ENCODE peak calls at places on chromosome 20, in four cellular contexts. One of them, this sample, is unnamed.
A peak's percentile ranks its signal among the peaks of the same experiment; 100 is the strongest.

GRCh38 chr20:61316351-61316750 is 64.3 kb downstream of the CDH4 start:
- DNase-seq in K562: no peak
- DNase-seq in A549: no peak
- DNase-seq in HepG2: no peak
- DNase-seq in this sample: no peak

GRCh38 chr20:4156411-4156810 is 141.1 kb upstream of the RNF24 start:
- DNase-seq in K562: no peak
- DNase-seq in A549: no peak
- DNase-seq in HepG2: no peak
- DNase-seq in this sample: no peak

GRCh38 chr20:62117658-62118057 is 4.6 kb upstream of the LSM14B start:
- DNase-seq in K562: no peak
- DNase-seq in A549: no peak
- DNase-seq in HepG2: no peak
- DNase-seq in this sample: no peak

GRCh38 chr20:50450961-50451752 is 59.0 kb upstream of the PTPN1 start:
- DNase-seq in K562: peak; percentile 45
- DNase-seq in A549: peak; percentile 57
- DNase-seq in HepG2: peak; percentile 68
- DNase-seq in this sample: peak; percentile 66

GRCh38 chr20:5806457-5807263 is 56.5 kb downstream of the SHLD1 start:
- DNase-seq in K562: no peak
- DNase-seq in A549: peak; percentile 34
- DNase-seq in HepG2: peak; percentile 38
- DNase-seq in this sample: no peak

GRCh38 chr20:34072076-34072475 is 40.0 kb downstream of the EIF2S2 start:
- DNase-seq in K562: no peak
- DNase-seq in A549: no peak
- DNase-seq in HepG2: no peak
- DNase-seq in this sample: no peak

GRCh38 chr20:49386848-49387605 is 95.4 kb downstream of the KCNB1 start:
- DNase-seq in K562: no peak
- DNase-seq in A549: no peak
- DNase-seq in HepG2: no peak
- DNase-seq in this sample: no peak

GRCh38 chr20:56005389-56005715 is at the start of gene CBLN4:
- DNase-seq in K562: no peak
- DNase-seq in A549: no peak
- DNase-seq in HepG2: no peak
- DNase-seq in this sample: no peak

GRCh38 chr20:49420811-49421295 is 61.6 kb downstream of the KCNB1 start:
- DNase-seq in K562: no peak
- DNase-seq in A549: no peak
- DNase-seq in HepG2: no peak
- DNase-seq in this sample: no peak

GRCh38 chr20:48238781-48239180 is 453.5 kb upstream of the SULF2 start:
- DNase-seq in K562: no peak
- DNase-seq in A549: no peak
- DNase-seq in HepG2: no peak
- DNase-seq in this sample: no peak

GRCh38 chr20:24995741-24996448 is 3.3 kb upstream of the APMAP start:
- DNase-seq in K562: no peak
- DNase-seq in A549: no peak
- DNase-seq in HepG2: no peak
- DNase-seq in this sample: no peak

GRCh38 chr20:44012466-44013226 is 98.0 kb downstream of the TOX2 start:
- DNase-seq in K562: no peak
- DNase-seq in A549: no peak
- DNase-seq in HepG2: no peak
- DNase-seq in this sample: no peak

GRCh38 chr20:46694484-46694883 is 5.2 kb upstream of the TP53RK start:
- DNase-seq in K562: peak; percentile 68
- DNase-seq in A549: peak; percentile 54
- DNase-seq in HepG2: no peak
- DNase-seq in this sample: no peak

GRCh38 chr20:63233061-63233344 is 2.7 kb upstream of the BIRC7 start:
- DNase-seq in K562: no peak
- DNase-seq in A549: peak; percentile 69
- DNase-seq in HepG2: no peak
- DNase-seq in this sample: no peak

GRCh38 chr20:50214226-50215024 is 23.8 kb downstream of the CEBPB start:
- DNase-seq in K562: no peak
- DNase-seq in A549: no peak
- DNase-seq in HepG2: no peak
- DNase-seq in this sample: no peak

GRCh38 chr20:53917145-53918009 is 153.0 kb downstream of the BCAS1 start:
- DNase-seq in K562: peak; percentile 84
- DNase-seq in A549: no peak
- DNase-seq in HepG2: no peak
- DNase-seq in this sample: no peak

GRCh38 chr20:41649489-41649888 is 31.3 kb upstream of the CHD6 start:
- DNase-seq in K562: no peak
- DNase-seq in A549: no peak
- DNase-seq in HepG2: no peak
- DNase-seq in this sample: no peak

GRCh38 chr20:58636396-58636982 is 14.6 kb upstream of the STX16 start:
- DNase-seq in K562: no peak
- DNase-seq in A549: no peak
- DNase-seq in HepG2: no peak
- DNase-seq in this sample: no peak

GRCh38 chr20:25221592-25222460 is 26.1 kb upstream of the PYGB start:
- DNase-seq in K562: no peak
- DNase-seq in A549: no peak
- DNase-seq in HepG2: no peak
- DNase-seq in this sample: no peak

GRCh38 chr20:137668-138131 is 4.7 kb upstream of the DEFB126 start:
- DNase-seq in K562: peak; percentile 40
- DNase-seq in A549: peak; percentile 78
- DNase-seq in HepG2: peak; percentile 54
- DNase-seq in this sample: peak; percentile 23

GRCh38 chr20:10793741-10794140 is 119.9 kb upstream of the JAG1 start:
- DNase-seq in K562: no peak
- DNase-seq in A549: no peak
- DNase-seq in HepG2: no peak
- DNase-seq in this sample: peak; percentile 14
- TF ChIP-seq HMGXB4 in K562: no peak
- TF ChIP-seq HMGXB4 in A549: no peak
- TF ChIP-seq HMGXB4 in HepG2: no peak
- TF ChIP-seq HMGXB4 in this sample: no peak

GRCh38 chr20:35443003-35443402 is 5.0 kb upstream of the GDF5 start:
- DNase-seq in K562: no peak
- DNase-seq in A549: no peak
- DNase-seq in HepG2: no peak
- DNase-seq in this sample: no peak
- TF ChIP-seq HMGXB4 in K562: no peak
- TF ChIP-seq HMGXB4 in A549: no peak
- TF ChIP-seq HMGXB4 in HepG2: no peak
- TF ChIP-seq HMGXB4 in this sample: no peak

DNA sequence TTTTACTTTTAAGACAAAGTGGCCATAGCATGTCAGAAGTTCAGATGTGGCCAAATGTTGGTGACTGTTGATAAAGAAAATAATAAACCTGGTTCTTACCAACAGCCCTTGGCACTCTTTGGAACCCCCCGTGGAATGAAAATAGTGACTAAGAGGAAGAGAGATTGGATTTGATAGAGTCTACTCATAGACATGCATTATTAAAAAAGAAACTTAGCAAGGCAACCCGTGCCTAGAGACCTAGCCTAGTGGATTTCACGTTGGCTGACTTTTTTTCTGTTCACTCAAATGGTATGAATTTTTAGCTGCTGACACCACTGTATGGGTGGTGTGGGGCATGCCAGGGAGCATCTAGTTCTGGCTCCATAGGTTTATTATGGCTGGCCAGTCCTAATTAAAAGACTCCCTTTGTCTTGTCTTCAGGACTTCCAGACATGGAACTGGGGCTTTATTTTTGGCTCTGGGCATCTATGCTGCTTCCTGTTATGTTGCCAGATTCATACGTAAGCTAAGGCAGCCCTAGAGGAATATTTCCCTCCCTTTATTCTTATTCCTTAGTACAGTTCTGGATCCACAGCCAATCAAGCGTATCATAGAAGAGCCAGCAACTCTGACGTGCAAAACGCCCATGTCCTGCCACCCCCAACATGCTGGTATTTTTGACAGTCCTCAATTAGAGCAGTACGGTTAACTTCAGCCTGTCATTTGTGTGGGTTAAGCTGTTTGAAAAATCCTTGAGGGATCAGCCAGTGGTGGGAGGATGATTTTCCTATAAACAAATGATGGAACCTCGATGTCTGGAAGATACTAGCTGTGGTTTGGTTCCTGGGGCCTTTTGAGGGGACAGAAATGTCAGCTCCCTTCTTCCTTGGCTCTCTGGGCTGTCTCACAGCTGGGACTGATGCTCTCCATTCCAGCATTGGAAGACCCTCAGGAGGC is 127.5 kb downstream of the ISM1 start:
- DNase-seq in K562: no peak
- DNase-seq in A549: no peak
- DNase-seq in HepG2: no peak
- DNase-seq in this sample: no peak
- TF ChIP-seq HMGXB4 in K562: no peak
- TF ChIP-seq HMGXB4 in A549: no peak
- TF ChIP-seq HMGXB4 in HepG2: no peak
- TF ChIP-seq HMGXB4 in this sample: no peak

GRCh38 chr20:31663524-31663837 is 25.8 kb downstream of the COX4I2 start:
- DNase-seq in K562: peak; percentile 20
- DNase-seq in A549: no peak
- DNase-seq in HepG2: no peak
- DNase-seq in this sample: no peak
- TF ChIP-seq HMGXB4 in K562: no peak
- TF ChIP-seq HMGXB4 in A549: no peak
- TF ChIP-seq HMGXB4 in HepG2: no peak
- TF ChIP-seq HMGXB4 in this sample: no peak

This sample was measured in WTC11.